ENCODE peak calls at places on chromosomes 3 and 15, in ten cellular contexts. K, M, J, D, E, L, A, P, G and W are unnamed samples.
A peak's percentile ranks its signal among the peaks of the same experiment; 100 is the strongest.

GRCh38 chr15:58431221-58432149 is at the start of gene LIPC:
- DNase-seq in L (no peak), K (no peak), D (no peak), G (no peak), A (no peak), E (peak; percentile 44), M (no peak), P (no peak), J (no peak), W (no peak)

GRCh38 chr3:66047321-66048050 is 8.8 kb upstream of the MAGI1 start:
- DNase-seq in M (peak; percentile 20), L (peak; percentile 31), E (no peak), G (peak; percentile 85), J (no peak), D (no peak), K (no peak), P (peak; percentile 25), A (no peak), W (no peak)

GRCh38 chr3:82157952-82158351 is 396.5 kb upstream of the GBE1 start:
- DNase-seq in K (no peak), G (no peak), J (no peak), M (no peak), D (no peak), E (no peak), L (peak; percentile 67), P (no peak), A (no peak), W (no peak)

GRCh38 chr3:126498936-126499335 is 18.6 kb downstream of the UROC1 start:
- DNase-seq in D (no peak), L (no peak), J (no peak), M (no peak), K (no peak), E (no peak), A (no peak), G (no peak), P (no peak), W (no peak)

GRCh38 chr15:63331456-63331855 is 50.2 kb downstream of the CA12 start:
- DNase-seq in P (no peak), E (no peak), M (no peak), G (no peak), J (no peak), D (no peak), A (no peak), K (no peak), L (peak; percentile 94), W (no peak)

GRCh38 chr3:141328286-141329166 is 39.8 kb upstream of the ZBTB38 start:
- DNase-seq in G (no peak), D (no peak), A (no peak), K (no peak), E (no peak), P (no peak), M (no peak), L (no peak), J (no peak), W (no peak)

GRCh38 chr15:55708720-55709119 is 34.2 kb downstream of the PRTG start:
- DNase-seq in P (no peak), M (no peak), J (no peak), G (no peak), E (no peak), K (no peak), D (no peak), A (no peak), L (no peak), W (no peak)

GRCh38 chr3:94525039-94525438 is 462.2 kb downstream of the NSUN3 start:
- DNase-seq in E (no peak), D (no peak), J (no peak), G (no peak), K (no peak), A (peak; percentile 51), P (no peak), L (peak; percentile 14), M (peak; percentile 50), W (no peak)

GRCh38 chr3:173986861-173987410 is 589.4 kb downstream of the NLGN1 start:
- DNase-seq in A (no peak), P (no peak), E (no peak), L (no peak), G (no peak), K (no peak), J (no peak), D (no peak), M (no peak), W (no peak)

GRCh38 chr3:157618075-157618760 is 115.0 kb upstream of the VEPH1 start:
- DNase-seq in P (no peak), J (no peak), G (no peak), M (no peak), E (no peak), L (peak; percentile 79), A (no peak), K (no peak), D (peak; percentile 88), W (peak; percentile 65)

GRCh38 chr3:192892981-192893827 is 24.5 kb downstream of the MB21D2 start:
- DNase-seq in J (no peak), A (no peak), D (peak; percentile 98), P (peak; percentile 49), E (no peak), G (no peak), M (no peak), L (no peak), K (no peak), W (peak; percentile 58)

GRCh38 chr3:59812188-59812587 is 762.4 kb upstream of the CFAP20DC start:
- DNase-seq in P (no peak), M (no peak), G (no peak), A (no peak), D (no peak), J (no peak), E (no peak), L (no peak), K (no peak), W (no peak)

DNA sequence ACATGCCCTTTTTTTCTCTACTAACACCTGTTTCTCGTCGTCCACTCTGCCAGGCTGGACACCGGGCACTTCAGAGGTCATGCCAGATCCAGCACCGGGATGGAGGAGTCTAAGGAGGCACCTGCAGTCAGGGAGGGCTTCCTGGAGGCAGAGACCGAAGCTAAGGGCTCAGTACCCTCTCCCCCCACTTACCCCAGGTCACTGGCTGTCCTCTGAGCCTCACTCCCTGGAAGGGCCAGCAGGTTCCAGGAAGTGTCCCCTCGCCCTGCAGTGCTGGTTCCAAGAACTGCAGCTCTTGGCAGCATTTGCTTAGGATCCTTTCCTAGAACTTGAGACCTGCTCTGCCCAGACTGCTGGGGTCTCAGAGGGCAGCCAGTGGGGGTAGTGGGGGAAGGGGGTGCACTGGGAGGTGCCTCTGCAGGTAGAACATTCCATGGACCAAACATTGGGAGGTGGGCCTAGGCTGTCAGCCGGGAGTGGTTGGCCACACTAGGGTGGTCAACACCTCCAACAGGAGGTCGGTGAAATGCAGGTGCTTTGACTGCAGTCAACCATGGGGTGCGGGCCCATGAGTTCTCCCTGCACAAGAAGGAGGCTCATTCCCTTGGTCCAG is 11.3 kb downstream of the CISH start:
- DNase-seq in P (no peak), D (no peak), G (no peak), E (no peak), J (peak; percentile 55), L (no peak), M (peak; percentile 49), A (no peak), K (no peak), W (no peak)
- H3K4me1 ChIP-seq in P (peaks cover 60% of the 10 kb centered on the region), D (peaks cover 7% of the 10 kb centered on the region), G (peaks cover 4% of the 10 kb centered on the region), E (peaks cover 62% of the 10 kb centered on the region), J (peaks cover 43% of the 10 kb centered on the region), L (peaks cover 31% of the 10 kb centered on the region), M (peaks cover 46% of the 10 kb centered on the region), A (peaks cover 37% of the 10 kb centered on the region), K (peaks cover 75% of the 10 kb centered on the region), W (peaks cover 65% of the 10 kb centered on the region)

GRCh38 chr15:27509014-27509413 is 538.0 kb downstream of the GABRG3 start:
- DNase-seq in D (no peak), A (no peak), M (no peak), P (no peak), E (no peak), L (no peak), G (no peak), K (no peak), J (no peak), W (no peak)
- H3K4me3 ChIP-seq in D (no peak overlapping the region), A (no peak overlapping the region), M (no peak overlapping the region), P (no peak overlapping the region), E (no peak overlapping the region), L (no peak overlapping the region), G (no peak overlapping the region), K (no peak overlapping the region), J (no peak overlapping the region), W (no peak overlapping the region)

GRCh38 chr3:135018171-135018923 is 223.3 kb downstream of the EPHB1 start:
- DNase-seq in D (peak; percentile 45), E (no peak), J (no peak), G (no peak), P (no peak), K (no peak), M (no peak), L (no peak), A (no peak), W (no peak)

GRCh38 chr3:135020181-135020580 is 225.1 kb downstream of the EPHB1 start:
- DNase-seq in M (no peak), K (no peak), G (no peak), D (no peak), J (no peak), L (no peak), P (no peak), A (no peak), E (no peak), W (no peak)

DNA sequence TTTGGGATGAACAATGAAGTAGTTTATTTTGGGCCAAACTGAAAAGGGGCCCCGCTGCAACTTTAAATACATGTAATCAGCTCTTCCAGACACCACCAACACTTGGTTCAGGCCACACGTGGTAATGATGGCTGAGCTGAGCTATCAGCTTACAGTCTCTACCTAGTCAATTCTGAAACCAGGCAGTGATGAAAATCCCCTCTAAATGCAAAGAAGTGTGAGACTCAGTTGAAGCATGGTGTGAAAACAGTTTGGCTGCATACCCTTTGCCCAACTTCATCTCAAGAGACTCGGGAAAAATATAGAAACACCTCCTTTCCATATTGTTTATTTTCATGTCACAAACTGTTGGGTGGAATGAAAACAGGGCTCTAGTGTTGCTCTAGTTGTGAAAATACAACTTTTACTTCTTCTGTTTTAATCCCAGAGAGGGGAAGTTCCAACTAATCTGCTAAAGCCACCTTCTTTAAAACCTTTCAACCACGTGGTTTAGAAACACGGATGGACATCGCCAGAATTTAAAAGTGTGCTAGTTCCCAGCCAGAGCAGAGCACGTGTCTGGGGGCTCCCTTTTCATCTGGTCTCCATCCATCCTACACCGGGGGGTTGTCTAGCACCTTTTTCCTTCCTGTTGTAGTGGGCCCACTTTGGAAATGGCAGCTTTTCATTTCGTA is 229.1 kb downstream of the EPHB1 start:
- DNase-seq in A (no peak), D (peak; percentile 11), L (no peak), E (no peak), P (no peak), G (no peak), K (no peak), J (no peak), M (no peak), W (no peak)
- H3K36me3 ChIP-seq in A (no peaks in the 10 kb centered on the region), D (no peaks in the 10 kb centered on the region), L (no peaks in the 10 kb centered on the region), E (no peaks in the 10 kb centered on the region), P (no peaks in the 10 kb centered on the region), G (no peaks in the 10 kb centered on the region), K (no peaks in the 10 kb centered on the region), J (no peaks in the 10 kb centered on the region), M (no peaks in the 10 kb centered on the region), W (no peaks in the 10 kb centered on the region)

GRCh38 chr15:69390575-69390974 is 23.6 kb upstream of the KIF23 start:
- DNase-seq in A (no peak), P (no peak), G (no peak), J (no peak), D (no peak), K (no peak), M (no peak), E (no peak), L (peak; percentile 81), W (no peak)
- H3K4me1 ChIP-seq in A (peaks cover 14% of the 10 kb centered on the region), P (no peaks in the 10 kb centered on the region), G (no peaks in the 10 kb centered on the region), J (no peaks in the 10 kb centered on the region), D (peaks cover 4% of the 10 kb centered on the region), K (peaks cover 3% of the 10 kb centered on the region), M (no peaks in the 10 kb centered on the region), E (peaks cover 15% of the 10 kb centered on the region), L (peaks cover 49% of the 10 kb centered on the region), W (peaks cover 5% of the 10 kb centered on the region)